ENCODE peak calls at places on chromosome 19, in four cellular contexts. One of them, this sample, is unnamed.

GRCh38 chr19:46015961-46016425 is 6.9 kb downstream of the PGLYRP1 start:
- DNase-seq in tibial artery: no peak
- DNase-seq in HepG2: no peak
- DNase-seq in MG63: no peak
- DNase-seq in this sample: peak; percentile 71

GRCh38 chr19:34310494-34310981 is 54.5 kb upstream of the GPI start:
- DNase-seq in tibial artery: no peak
- DNase-seq in HepG2: no peak
- DNase-seq in MG63: no peak
- DNase-seq in this sample: no peak

GRCh38 chr19:575527-576506 is 3.4 kb downstream of the BSG start:
- DNase-seq in tibial artery: no peak
- DNase-seq in HepG2: no peak
- DNase-seq in MG63: peak; percentile 78
- DNase-seq in this sample: no peak

GRCh38 chr19:28498404-28498976 is 714.5 kb downstream of the UQCRFS1 start:
- DNase-seq in tibial artery: no peak
- DNase-seq in HepG2: no peak
- DNase-seq in MG63: no peak
- DNase-seq in this sample: no peak

GRCh38 chr19:34480971-34481821 is at the start of gene WTIP:
- DNase-seq in tibial artery: peak; percentile 67
- DNase-seq in HepG2: peak; percentile 62
- DNase-seq in MG63: peak; percentile 92
- DNase-seq in this sample: no peak

GRCh38 chr19:32814046-32814445 is 55.5 kb downstream of the SLC7A9 start:
- DNase-seq in tibial artery: no peak
- DNase-seq in HepG2: no peak
- DNase-seq in MG63: no peak
- DNase-seq in this sample: no peak

GRCh38 chr19:17522988-17523872 is 11.8 kb downstream of the PGLS start:
- DNase-seq in tibial artery: peak; percentile 66
- DNase-seq in HepG2: no peak
- DNase-seq in MG63: no peak
- DNase-seq in this sample: peak; percentile 84

GRCh38 chr19:49390978-49391304 is 2.9 kb downstream of the KASH5 start:
- DNase-seq in tibial artery: no peak
- DNase-seq in HepG2: no peak
- DNase-seq in MG63: no peak
- DNase-seq in this sample: peak; percentile 83

GRCh38 chr19:13115936-13116281 is 631 bp downstream of the TRMT1 start:
- DNase-seq in tibial artery: no peak
- DNase-seq in HepG2: no peak
- DNase-seq in MG63: peak; percentile 67
- DNase-seq in this sample: no peak

GRCh38 chr19:35563207-35563829 is at the start of gene ATP4A:
- DNase-seq in tibial artery: no peak
- DNase-seq in HepG2: no peak
- DNase-seq in MG63: no peak
- DNase-seq in this sample: no peak

GRCh38 chr19:50384685-50385535 is 763 bp downstream of the POLD1 start:
- DNase-seq in tibial artery: no peak
- DNase-seq in HepG2: no peak
- DNase-seq in MG63: peak; percentile 44
- DNase-seq in this sample: no peak

GRCh38 chr19:5539431-5539833 is 28.3 kb downstream of the TINCR start:
- DNase-seq in tibial artery: no peak
- DNase-seq in HepG2: no peak
- DNase-seq in MG63: no peak
- DNase-seq in this sample: no peak

GRCh38 chr19:28429356-28429755 is 783.6 kb downstream of the UQCRFS1 start:
- DNase-seq in tibial artery: no peak
- DNase-seq in HepG2: no peak
- DNase-seq in MG63: no peak
- DNase-seq in this sample: no peak

GRCh38 chr19:4172861-4173473 is 9.4 kb downstream of the SIRT6 start:
- DNase-seq in tibial artery: peak; percentile 24
- DNase-seq in HepG2: no peak
- DNase-seq in MG63: peak; percentile 48
- DNase-seq in this sample: peak; percentile 71

GRCh38 chr19:1249298-1249989 is 1.1 kb downstream of the MIDN start:
- DNase-seq in tibial artery: peak; percentile 97
- DNase-seq in HepG2: peak; percentile 89
- DNase-seq in MG63: peak; percentile 89
- DNase-seq in this sample: peak; percentile 99

GRCh38 chr19:1360818-1361461 is 22.8 kb upstream of the NDUFS7 start:
- DNase-seq in tibial artery: peak; percentile 52
- DNase-seq in HepG2: no peak
- DNase-seq in MG63: peak; percentile 96
- DNase-seq in this sample: no peak

GRCh38 chr19:12954150-12954962 is 2.7 kb downstream of the GADD45GIP1 start:
- DNase-seq in tibial artery: no peak
- DNase-seq in HepG2: no peak
- DNase-seq in MG63: no peak
- DNase-seq in this sample: no peak

GRCh38 chr19:52070496-52070895 is 21.9 kb upstream of the ZNF432 start:
- DNase-seq in tibial artery: no peak
- DNase-seq in HepG2: no peak
- DNase-seq in MG63: peak; percentile 31
- DNase-seq in this sample: no peak

GRCh38 chr19:14530005-14530348 is 583 bp downstream of the TECR start:
- DNase-seq in tibial artery: no peak
- DNase-seq in HepG2: no peak
- DNase-seq in MG63: peak; percentile 31
- DNase-seq in this sample: no peak

GRCh38 chr19:3673506-3674439 is 26.5 kb downstream of the PIP5K1C start:
- DNase-seq in tibial artery: no peak
- DNase-seq in HepG2: no peak
- DNase-seq in MG63: no peak
- DNase-seq in this sample: no peak

GRCh38 chr19:35644987-35645679 is 3.0 kb upstream of the COX6B1 start:
- DNase-seq in tibial artery: peak; percentile 88
- DNase-seq in HepG2: peak; percentile 53
- DNase-seq in MG63: peak; percentile 64
- DNase-seq in this sample: peak; percentile 74

GRCh38 chr19:17802137-17802858 is 7.4 kb downstream of the B3GNT3 start:
- DNase-seq in tibial artery: no peak
- DNase-seq in HepG2: no peak
- DNase-seq in MG63: no peak
- DNase-seq in this sample: no peak

This sample was measured in B cell.